ENCODE peak calls at places on chromosomes 6 and 20, in ten cellular contexts. U is hepatocyte, H is HCT116, T is ovary, F is stomach, Q is cardiac muscle cell, L is gastrocnemius medialis, Y is body of pancreas, O is IMR-90, V is transverse colon. S is an unnamed sample. For H3K9me3, the result is how much of the 10 kb centered on the place peaks cover.

GRCh38 chr6:42532038-42532669 is 31.7 kb upstream of the UBR2 start:
- DNase-seq in U (peak), H (peak), T (no peak), F (no peak), Q (peak), L (no peak), Y (peak), O (peak), V (no peak), S (peak)

GRCh38 chr20:57619053-57619831 is 984 bp downstream of the ZBP1 start:
- DNase-seq in U (no peak), H (no peak), T (no peak), F (peak), Q (no peak), L (peak), Y (no peak), O (no peak), V (peak), S (no peak)

GRCh38 chr6:134230940-134231339 is 87.0 kb downstream of the SGK1 start:
- DNase-seq in U (no peak), H (no peak), T (no peak), F (no peak), Q (no peak), L (no peak), Y (no peak), O (peak), V (no peak), S (no peak)

GRCh38 chr6:132399376-132400074 is 1.8 kb downstream of the MOXD1 start:
- DNase-seq in U (no peak), H (no peak), T (no peak), F (no peak), Q (no peak), L (no peak), Y (no peak), O (peak), V (no peak), S (no peak)

GRCh38 chr20:49854190-49854875 is 41.7 kb downstream of the SLC9A8 start:
- DNase-seq in U (no peak), H (no peak), T (no peak), F (no peak), Q (no peak), L (no peak), Y (no peak), O (no peak), V (no peak), S (peak)

GRCh38 chr6:20698675-20699074 is 164.4 kb downstream of the CDKAL1 start:
- DNase-seq in U (no peak), H (no peak), T (no peak), F (no peak), Q (no peak), L (no peak), Y (no peak), O (no peak), V (no peak), S (no peak)

GRCh38 chr6:25366785-25367657 is 87.8 kb downstream of the CARMIL1 start:
- DNase-seq in U (no peak), H (no peak), T (no peak), F (no peak), Q (no peak), L (no peak), Y (no peak), O (no peak), V (no peak), S (no peak)

GRCh38 chr20:57834306-57834863 is 124.6 kb upstream of the PMEPA1 start:
- DNase-seq in U (no peak), H (no peak), T (no peak), F (no peak), Q (no peak), L (no peak), Y (no peak), O (no peak), V (no peak), S (no peak)

GRCh38 chr20:54368578-54368977 is 106.8 kb upstream of the DOK5 start:
- DNase-seq in U (no peak), H (no peak), T (no peak), F (no peak), Q (no peak), L (no peak), Y (no peak), O (no peak), V (no peak), S (no peak)

GRCh38 chr20:50381771-50382593 is 128.2 kb upstream of the PTPN1 start:
- DNase-seq in U (no peak), H (no peak), T (no peak), F (no peak), Q (no peak), L (no peak), Y (no peak), O (no peak), V (peak), S (no peak)

GRCh38 chr6:118372413-118372812 is 175.7 kb upstream of the PLN start:
- DNase-seq in U (no peak), H (no peak), T (no peak), F (no peak), Q (peak), L (peak), Y (no peak), O (peak), V (no peak), S (peak)

GRCh38 chr6:111080713-111081112 is 6.6 kb upstream of the SLC16A10 start:
- DNase-seq in U (no peak), H (no peak), T (no peak), F (peak), Q (no peak), L (no peak), Y (peak), O (no peak), V (no peak), S (no peak)

GRCh38 chr6:130417951-130418350 is 52.1 kb downstream of the TMEM200A start:
- DNase-seq in U (no peak), H (no peak), T (no peak), F (no peak), Q (no peak), L (no peak), Y (no peak), O (peak), V (no peak), S (no peak)

GRCh38 chr20:19522080-19522801 is 235.8 kb upstream of the RIN2 start:
- DNase-seq in U (no peak), H (no peak), T (no peak), F (no peak), Q (no peak), L (no peak), Y (no peak), O (no peak), V (no peak), S (no peak)

GRCh38 chr6:39381535-39382140 is 59.1 kb upstream of the KCNK16 start:
- DNase-seq in U (no peak), H (no peak), T (no peak), F (no peak), Q (no peak), L (no peak), Y (no peak), O (no peak), V (no peak), S (peak)

GRCh38 chr6:108897371-108897770 is 49.1 kb downstream of the ARMC2 start:
- DNase-seq in U (no peak), H (peak), T (no peak), F (peak), Q (no peak), L (peak), Y (peak), O (peak), V (no peak), S (peak)

GRCh38 chr6:136717297-136717990 is 74.8 kb downstream of the MAP3K5 start:
- DNase-seq in U (no peak), H (no peak), T (no peak), F (no peak), Q (no peak), L (no peak), Y (no peak), O (peak), V (no peak), S (no peak)

GRCh38 chr6:12391472-12391871 is 101.3 kb downstream of the EDN1 start:
- DNase-seq in U (no peak), H (no peak), T (no peak), F (no peak), Q (no peak), L (no peak), Y (no peak), O (no peak), V (no peak), S (no peak)

GRCh38 chr6:12395898-12396297 is 105.7 kb downstream of the EDN1 start:
- DNase-seq in U (no peak), H (no peak), T (no peak), F (no peak), Q (no peak), L (no peak), Y (no peak), O (no peak), V (no peak), S (no peak)

GRCh38 chr6:12394170-12394569 is 104.0 kb downstream of the EDN1 start:
- DNase-seq in U (no peak), H (no peak), T (no peak), F (no peak), Q (no peak), L (no peak), Y (no peak), O (no peak), V (no peak), S (no peak)

GRCh38 chr6:12393100-12393499 is 102.9 kb downstream of the EDN1 start:
- DNase-seq in U (no peak), H (no peak), T (no peak), F (no peak), Q (no peak), L (no peak), Y (no peak), O (no peak), V (no peak), S (no peak)

GRCh38 chr6:12392490-12392889 is 102.3 kb downstream of the EDN1 start:
- DNase-seq in U (no peak), H (no peak), T (no peak), F (no peak), Q (peak), L (no peak), Y (no peak), O (no peak), V (no peak), S (no peak)
- H3K4me3 ChIP-seq in U (no peak), H (no peak), T (no peak), F (no peak), Q (no peak), L (no peak), Y (no peak), O (no peak), V (no peak), S (no peak)

GRCh38 chr20:56017560-56017959 is 12.2 kb upstream of the CBLN4 start:
- DNase-seq in U (no peak), H (no peak), T (no peak), F (no peak), Q (no peak), L (no peak), Y (no peak), O (no peak), V (no peak), S (no peak)
- H3K9me3 ChIP-seq in U (under half), H (under half), T (under half), F (under half), Q (under half), L (under half), Y (under half), O (under half), V (under half), S (under half)

DNA sequence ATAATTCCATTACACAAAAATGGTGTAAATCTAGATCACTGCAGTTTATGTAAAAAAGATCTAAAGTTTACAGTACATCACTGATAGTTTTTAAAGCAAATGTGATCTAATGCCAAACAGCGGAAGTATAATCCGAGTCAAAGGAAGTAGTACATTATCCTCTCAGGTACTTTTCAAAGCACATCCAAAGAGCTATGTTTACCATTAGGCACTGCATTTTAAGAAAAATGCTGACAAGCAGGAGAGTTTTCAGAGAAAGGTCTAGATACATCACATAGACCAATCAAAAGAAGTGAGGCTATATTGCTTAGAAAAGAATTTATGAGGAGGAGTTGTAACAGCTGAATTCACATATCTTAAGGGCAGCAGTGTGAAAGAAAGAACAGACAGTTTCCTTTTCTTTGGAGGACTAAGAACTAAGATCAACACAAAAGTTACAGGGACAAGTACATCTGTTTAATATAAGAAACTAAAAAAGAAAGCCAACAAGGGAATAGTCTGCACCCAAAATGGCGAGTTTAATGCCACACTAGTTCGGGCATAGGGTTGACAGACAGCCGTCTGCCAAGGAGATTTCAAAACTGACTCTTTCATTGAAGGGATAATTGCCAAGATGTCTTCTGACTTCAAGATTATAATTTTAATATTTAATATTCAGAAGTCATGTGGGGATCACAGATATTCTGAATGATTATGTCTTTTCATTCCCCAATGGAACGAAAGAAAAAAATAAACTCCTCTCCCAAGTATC is 1.4 kb downstream of the ZNF184 start:
- DNase-seq in U (no peak), H (no peak), T (no peak), F (no peak), Q (no peak), L (no peak), Y (no peak), O (no peak), V (no peak), S (no peak)
- H3K27ac ChIP-seq in U (peak), H (no peak), T (no peak), F (peak), Q (no peak), L (peak), Y (no peak), O (no peak), V (peak), S (peak)

DNA sequence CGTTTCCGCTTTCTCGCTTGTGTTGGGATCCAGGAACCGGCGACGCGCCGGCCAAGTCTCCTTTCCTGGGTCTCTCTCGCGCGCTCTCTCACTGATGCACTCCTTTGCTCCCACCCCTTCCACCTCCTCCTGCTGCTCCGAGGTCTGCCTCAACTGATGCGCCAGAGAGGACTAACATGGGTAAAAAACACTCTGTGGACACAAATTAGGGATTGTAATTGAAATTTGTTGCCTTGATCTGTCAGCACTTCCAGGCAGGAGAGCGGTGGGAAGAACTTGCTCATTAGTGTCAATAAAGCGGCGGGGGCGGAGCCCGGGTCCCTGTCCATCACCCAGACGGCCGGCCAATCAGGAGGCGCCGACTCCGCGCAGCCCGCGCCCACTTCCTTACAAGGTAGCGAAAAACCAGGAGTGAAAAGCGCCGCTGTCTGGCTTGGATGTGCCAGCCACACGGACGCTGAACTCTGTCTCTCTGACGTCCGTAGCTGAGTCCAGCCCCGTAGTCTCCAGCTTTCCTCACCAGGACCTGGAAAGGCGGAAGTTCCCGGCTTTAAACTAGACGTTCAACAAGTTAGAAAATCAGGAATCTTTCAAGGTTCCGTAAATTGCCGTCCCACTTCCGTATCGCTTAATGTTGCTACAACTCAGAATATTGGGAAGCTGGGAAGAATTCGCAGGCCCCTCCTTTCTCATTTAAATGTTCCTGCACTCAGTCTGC is at the start of gene TBX18:
- DNase-seq in U (peak), H (peak), T (peak), F (peak), Q (peak), L (peak), Y (peak), O (peak), V (peak), S (peak)
- H3K4me3 ChIP-seq in U (peak), H (peak), T (peak), F (peak), Q (peak), L (peak), Y (no peak), O (peak), V (peak), S (peak)

DNA sequence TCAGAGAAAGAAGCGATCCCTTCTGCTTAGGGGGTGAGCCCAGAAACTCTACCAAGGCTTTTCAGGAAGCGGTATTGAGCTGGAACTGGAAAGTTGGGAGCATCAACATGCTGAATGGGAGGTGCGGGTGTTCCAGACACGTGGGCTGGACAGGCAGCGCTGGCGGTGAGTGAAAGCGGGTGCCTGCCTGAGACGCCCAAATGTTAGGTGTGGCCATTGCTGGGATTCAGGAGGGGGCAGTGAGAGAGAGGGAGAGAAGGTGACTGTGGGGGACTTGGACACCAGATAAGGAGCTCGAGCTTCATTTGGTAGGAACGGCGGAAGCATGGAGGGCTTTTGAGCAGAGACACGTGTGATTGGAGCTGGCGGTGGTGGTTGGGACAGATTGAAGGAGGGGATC is 157.7 kb downstream of the ZDHHC14 start:
- DNase-seq in U (no peak), H (no peak), T (no peak), F (no peak), Q (no peak), L (no peak), Y (no peak), O (no peak), V (no peak), S (no peak)
- H3K9me3 ChIP-seq in U (under half), H (under half), T (under half), F (under half), Q (under half), L (under half), Y (under half), O (under half), V (under half), S (under half)

GRCh38 chr6:146878564-146879343 is 280.0 kb downstream of the ADGB start:
- DNase-seq in U (no peak), H (no peak), T (no peak), F (no peak), Q (no peak), L (no peak), Y (no peak), O (no peak), V (peak), S (no peak)
- H3K27ac ChIP-seq in U (no peak), H (no peak), T (no peak), F (no peak), Q (no peak), L (no peak), Y (no peak), O (no peak), V (no peak), S (no peak)

S was measured in WERI-Rb-1.